ENCODE peak calls at places on chromosomes 1 and 21, in six cellular contexts. M is tibial nerve, Y is SK-N-SH, K is thoracic aorta, O is fibroblast of lung, N is transverse colon. U is an unnamed sample. For H3K9me3, the result is how much of the 10 kb centered on the place peaks cover.

GRCh38 chr1:40692429-40692905 is 963 bp downstream of the NFYC start:
- DNase-seq in M (no peak), Y (no peak), K (no peak), O (peak), N (no peak), U (no peak)

GRCh38 chr21:35116777-35117176 is 67.7 kb upstream of the RUNX1 start:
- DNase-seq in M (no peak), Y (no peak), K (no peak), O (no peak), N (no peak), U (no peak)

GRCh38 chr1:64572222-64572900 is 102.4 kb downstream of the CACHD1 start:
- DNase-seq in M (no peak), Y (no peak), K (no peak), O (no peak), N (no peak), U (no peak)

GRCh38 chr1:169107673-169108160 is 1.2 kb downstream of the ATP1B1 start:
- DNase-seq in M (no peak), Y (no peak), K (no peak), O (peak), N (no peak), U (peak)

GRCh38 chr1:205298191-205298994 is 23.2 kb downstream of the NUAK2 start:
- DNase-seq in M (no peak), Y (no peak), K (no peak), O (peak), N (no peak), U (peak)

GRCh38 chr1:25668931-25669573 is 52.5 kb downstream of the MAN1C1 start:
- DNase-seq in M (no peak), Y (no peak), K (no peak), O (no peak), N (no peak), U (no peak)

GRCh38 chr1:9591669-9592509 is 3.2 kb downstream of the TMEM201 start:
- DNase-seq in M (no peak), Y (peak), K (no peak), O (no peak), N (no peak), U (no peak)

GRCh38 chr1:23593042-23593521 is 33.8 kb upstream of the ID3 start:
- DNase-seq in M (no peak), Y (no peak), K (no peak), O (no peak), N (no peak), U (no peak)

GRCh38 chr1:204130178-204130577 is 21.7 kb downstream of the ETNK2 start:
- DNase-seq in M (no peak), Y (peak), K (no peak), O (no peak), N (no peak), U (peak)

GRCh38 chr1:101120868-101121267 is 95.3 kb upstream of the DPH5 start:
- DNase-seq in M (no peak), Y (no peak), K (no peak), O (no peak), N (no peak), U (no peak)

GRCh38 chr1:53377438-53377841 is 49.6 kb upstream of the LRP8 start:
- DNase-seq in M (no peak), Y (no peak), K (no peak), O (no peak), N (no peak), U (no peak)

GRCh38 chr1:231951399-231951798 is 324.8 kb downstream of the DISC1 start:
- DNase-seq in M (no peak), Y (no peak), K (no peak), O (peak), N (no peak), U (no peak)

GRCh38 chr21:38965241-38965640 is 159.5 kb downstream of the ETS2 start:
- DNase-seq in M (no peak), Y (no peak), K (no peak), O (peak), N (no peak), U (no peak)

GRCh38 chr1:228060458-228061190 is 21.9 kb upstream of the ARF1 start:
- DNase-seq in M (peak), Y (peak), K (no peak), O (peak), N (peak), U (no peak)

GRCh38 chr1:201504799-201505504 is 2.0 kb downstream of the CSRP1 start:
- DNase-seq in M (no peak), Y (no peak), K (no peak), O (no peak), N (no peak), U (no peak)

GRCh38 chr1:227928811-227929375 is 18.8 kb downstream of the WNT9A start:
- DNase-seq in M (no peak), Y (no peak), K (no peak), O (no peak), N (no peak), U (peak)

GRCh38 chr1:17279001-17279830 is 28.8 kb upstream of the PADI4 start:
- DNase-seq in M (no peak), Y (no peak), K (no peak), O (peak), N (no peak), U (no peak)

GRCh38 chr1:153678519-153679336 is at the start of gene NPR1:
- DNase-seq in M (peak), Y (peak), K (peak), O (no peak), N (peak), U (peak)

GRCh38 chr1:163048970-163049680 is 20.0 kb upstream of the RGS4 start:
- DNase-seq in M (no peak), Y (peak), K (no peak), O (no peak), N (no peak), U (no peak)

GRCh38 chr1:55052221-55053142 is 13.1 kb downstream of the PCSK9 start:
- DNase-seq in M (no peak), Y (no peak), K (no peak), O (no peak), N (no peak), U (no peak)

GRCh38 chr1:47650205-47650604 is 212.4 kb downstream of the FOXD2 start:
- DNase-seq in M (no peak), Y (no peak), K (no peak), O (peak), N (peak), U (peak)

GRCh38 chr1:13513063-13513884 is 529 bp downstream of the LRRC38 start:
- DNase-seq in M (no peak), Y (no peak), K (no peak), O (no peak), N (no peak), U (no peak)

GRCh38 chr1:212651977-212652376 is 43.4 kb downstream of the ATF3 start:
- DNase-seq in M (no peak), Y (no peak), K (no peak), O (peak), N (no peak), U (no peak)

GRCh38 chr1:30322859-30323257 is 400.5 kb downstream of the MATN1 start:
- DNase-seq in M (no peak), Y (no peak), K (no peak), O (no peak), N (no peak), U (no peak)

GRCh38 chr21:41932191-41932575 is 21.6 kb downstream of the C2CD2 start:
- DNase-seq in M (no peak), Y (no peak), K (no peak), O (peak), N (no peak), U (no peak)

GRCh38 chr1:11749203-11749689 is 12.7 kb upstream of the C1orf167 start:
- DNase-seq in M (no peak), Y (peak), K (no peak), O (peak), N (peak), U (no peak)

GRCh38 chr1:206963119-206963712 is 7.0 kb downstream of the FCAMR start:
- DNase-seq in M (no peak), Y (no peak), K (no peak), O (peak), N (no peak), U (no peak)

GRCh38 chr1:209835782-209836298 is 8.1 kb downstream of the UTP25 start:
- DNase-seq in M (no peak), Y (no peak), K (no peak), O (peak), N (no peak), U (no peak)

GRCh38 chr1:25246600-25247023 is 642 bp downstream of the RSRP1 start:
- DNase-seq in M (no peak), Y (peak), K (no peak), O (peak), N (peak), U (peak)

GRCh38 chr1:59107516-59107915 is 189.4 kb upstream of the FGGY start:
- DNase-seq in M (peak), Y (no peak), K (peak), O (no peak), N (no peak), U (peak)

GRCh38 chr1:184160236-184160635 is 108.7 kb downstream of the TSEN15 start:
- DNase-seq in M (no peak), Y (no peak), K (no peak), O (peak), N (no peak), U (no peak)

GRCh38 chr21:38804617-38805281 is 980 bp upstream of the ETS2 start:
- DNase-seq in M (peak), Y (peak), K (no peak), O (peak), N (peak), U (peak)

GRCh38 chr1:230501242-230501641 is 75.1 kb upstream of the PGBD5 start:
- DNase-seq in M (no peak), Y (no peak), K (no peak), O (no peak), N (no peak), U (no peak)

GRCh38 chr1:247268390-247269045 is 12.6 kb downstream of the VN1R5 start:
- DNase-seq in M (no peak), Y (no peak), K (no peak), O (peak), N (no peak), U (no peak)
- H3K9me3 ChIP-seq in M (under half), Y (under half), K (under half), O (under half), N (under half), U (under half)

GRCh38 chr21:36319767-36320420 is at the start of gene MORC3:
- DNase-seq in M (peak), Y (peak), K (peak), O (peak), N (peak), U (peak)

GRCh38 chr21:36322083-36322424 is 2.1 kb downstream of the MORC3 start:
- DNase-seq in M (no peak), Y (no peak), K (no peak), O (no peak), N (no peak), U (no peak)

GRCh38 chr21:36323032-36323431 is 3.0 kb downstream of the MORC3 start:
- DNase-seq in M (no peak), Y (no peak), K (no peak), O (no peak), N (no peak), U (no peak)

GRCh38 chr21:36321325-36322082 is 1.5 kb downstream of the MORC3 start:
- DNase-seq in M (no peak), Y (peak), K (no peak), O (peak), N (no peak), U (peak)

GRCh38 chr21:36320421-36321324 is 676 bp downstream of the MORC3 start:
- DNase-seq in M (peak), Y (peak), K (peak), O (peak), N (peak), U (peak)
- TF ChIP-seq CTCF in M (no peak), Y (no peak), K (no peak), O (no peak), N (no peak), U (no peak)

GRCh38 chr21:17688912-17689874 is 76.5 kb upstream of the BTG3 start:
- DNase-seq in M (no peak), Y (no peak), K (no peak), O (peak), N (peak), U (peak)

GRCh38 chr21:17693801-17694200 is 81.1 kb upstream of the BTG3 start:
- DNase-seq in M (no peak), Y (no peak), K (no peak), O (no peak), N (no peak), U (no peak)

GRCh38 chr21:17690078-17690494 is 77.4 kb upstream of the BTG3 start:
- DNase-seq in M (no peak), Y (no peak), K (no peak), O (no peak), N (no peak), U (no peak)
- H3K9me3 ChIP-seq in M (under half), Y (under half), K (under half), O (under half), N (under half), U (under half)

GRCh38 chr1:207981976-207982375 is 71.1 kb upstream of the CD34 start:
- DNase-seq in M (no peak), Y (peak), K (no peak), O (no peak), N (no peak), U (peak)
- TF ChIP-seq CTCF in M (no peak), Y (peak), K (peak), O (peak), N (no peak), U (peak)

GRCh38 chr1:247145279-247145678 is 26.5 kb downstream of the ZNF124 start:
- DNase-seq in M (no peak), Y (no peak), K (no peak), O (no peak), N (no peak), U (no peak)

GRCh38 chr1:247147781-247148180 is 24.0 kb downstream of the ZNF124 start:
- DNase-seq in M (no peak), Y (no peak), K (no peak), O (peak), N (no peak), U (no peak)

DNA sequence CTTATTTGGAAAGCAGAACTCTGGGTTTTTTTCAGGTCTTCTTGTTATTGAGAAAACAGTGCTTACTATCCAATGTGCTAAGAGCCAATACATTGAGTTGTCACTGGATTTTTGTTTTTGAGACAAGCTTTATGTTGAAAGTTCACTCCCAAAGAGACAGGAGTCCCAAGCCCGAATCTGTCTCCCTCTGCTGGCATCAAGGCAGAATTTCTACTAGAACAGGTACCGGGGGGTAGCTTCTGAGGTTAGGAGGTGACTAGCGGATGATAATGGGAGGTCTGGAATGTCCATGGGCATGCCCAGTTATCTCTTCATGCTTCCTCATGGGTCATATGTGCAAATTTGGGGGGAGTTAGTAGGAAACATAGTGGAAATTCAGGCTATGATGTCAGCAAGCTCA is 25.1 kb downstream of the ZNF124 start:
- DNase-seq in M (no peak), Y (peak), K (no peak), O (no peak), N (no peak), U (no peak)
- H3K9me3 ChIP-seq in M (under half), Y (under half), K (half or more), O (under half), N (half or more), U (under half)

DNA sequence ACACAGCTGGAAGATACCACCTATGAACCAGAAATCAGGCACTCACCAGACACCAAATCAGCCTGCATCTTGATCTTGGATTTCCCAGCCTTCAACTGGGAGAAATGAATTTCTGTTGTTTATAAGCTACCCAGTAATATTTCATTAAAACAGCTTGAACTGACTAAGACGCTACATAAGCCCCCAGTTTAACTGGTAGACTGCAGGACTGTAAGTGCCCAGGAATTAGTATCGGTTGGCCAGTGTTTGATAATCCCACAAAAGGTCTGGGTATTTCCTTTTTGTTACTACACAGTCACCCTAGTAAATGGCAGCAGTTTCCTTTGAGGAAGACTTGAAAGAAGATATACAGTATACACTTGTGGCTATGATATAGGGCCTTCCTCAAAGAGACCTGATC is 7.3 kb upstream of the SLC35D1 start:
- DNase-seq in M (no peak), Y (no peak), K (no peak), O (peak), N (no peak), U (no peak)
- TF ChIP-seq CTCF in M (no peak), Y (no peak), K (no peak), O (no peak), N (no peak), U (no peak)

GRCh38 chr21:45583831-45584509 is 41.7 kb upstream of the SLC19A1 start:
- DNase-seq in M (no peak), Y (no peak), K (no peak), O (no peak), N (peak), U (no peak)
- H3K9me3 ChIP-seq in M (under half), Y (under half), K (under half), O (under half), N (under half), U (under half)

GRCh38 chr1:216194721-216195120 is 228.5 kb downstream of the USH2A start:
- DNase-seq in M (no peak), Y (no peak), K (no peak), O (no peak), N (no peak), U (no peak)

GRCh38 chr1:216190438-216190837 is 232.8 kb downstream of the USH2A start:
- DNase-seq in M (no peak), Y (peak), K (no peak), O (no peak), N (no peak), U (no peak)

DNA sequence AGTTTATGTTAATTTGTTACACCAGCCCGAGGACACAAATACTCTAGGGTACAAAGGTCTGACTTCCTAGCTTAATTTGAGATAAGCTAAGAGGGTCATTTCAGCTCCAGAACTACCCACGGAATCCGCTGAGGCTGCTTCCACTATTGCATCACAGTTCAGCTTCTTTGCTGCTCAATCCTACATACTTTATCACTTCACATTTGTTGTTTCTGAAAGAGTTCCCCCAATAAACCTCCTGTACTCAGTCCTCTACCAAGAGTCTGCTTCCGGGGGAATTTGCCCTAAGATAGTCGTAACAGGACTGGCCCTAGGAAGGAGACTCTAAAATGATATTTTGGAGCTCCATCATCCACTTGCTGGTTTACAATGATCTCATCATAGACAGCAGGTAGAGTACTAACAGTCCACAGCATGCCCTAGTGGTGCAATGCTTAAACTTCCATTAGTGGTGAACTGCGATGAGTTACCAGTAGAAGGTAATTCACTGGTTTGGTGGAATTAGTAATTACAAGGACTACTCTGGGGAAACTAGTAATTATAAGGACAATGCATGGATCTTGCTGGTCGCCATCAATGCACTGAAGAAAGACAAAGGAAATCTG is 229.3 kb downstream of the USH2A start:
- DNase-seq in M (no peak), Y (no peak), K (no peak), O (no peak), N (no peak), U (no peak)
- TF ChIP-seq CTCF in M (no peak), Y (peak), K (no peak), O (peak), N (no peak), U (no peak)

GRCh38 chr1:174315239-174315638 is 132.5 kb upstream of the GPR52 start:
- DNase-seq in M (no peak), Y (no peak), K (no peak), O (no peak), N (no peak), U (no peak)
- H3K9me3 ChIP-seq in M (under half), Y (under half), K (under half), O (under half), N (under half), U (under half)

U was measured in thyroid gland.